ENCODE peak calls at places on chromosomes 6 and 20, in five cellular contexts. One of them, this sample, is unnamed.

GRCh38 chr20:41054463-41055230 is 26.0 kb downstream of the TOP1 start:
- DNase-seq in breast epithelium: no peak
- DNase-seq in IMR-90: no peak
- DNase-seq in upper lobe of left lung: no peak
- DNase-seq in bronchial epithelial cell: no peak
- DNase-seq in this sample: no peak

GRCh38 chr6:118485601-118486550 is 62.2 kb upstream of the PLN start:
- DNase-seq in bronchial epithelial cell: peak; percentile 4
- DNase-seq in IMR-90: peak; percentile 34
- DNase-seq in upper lobe of left lung: no peak
- DNase-seq in breast epithelium: no peak
- DNase-seq in this sample: no peak

GRCh38 chr6:6470112-6470511 is 118.4 kb upstream of the LY86 start:
- DNase-seq in breast epithelium: no peak
- DNase-seq in upper lobe of left lung: no peak
- DNase-seq in bronchial epithelial cell: no peak
- DNase-seq in IMR-90: no peak
- DNase-seq in this sample: no peak

GRCh38 chr6:149336529-149336928 is 19.0 kb downstream of the TAB2 start:
- DNase-seq in bronchial epithelial cell: peak; percentile 86
- DNase-seq in upper lobe of left lung: no peak
- DNase-seq in breast epithelium: no peak
- DNase-seq in IMR-90: no peak
- DNase-seq in this sample: no peak

GRCh38 chr6:25006565-25007001 is 70.8 kb upstream of the RIPOR2 start:
- DNase-seq in IMR-90: no peak
- DNase-seq in breast epithelium: no peak
- DNase-seq in bronchial epithelial cell: peak; percentile 77
- DNase-seq in upper lobe of left lung: peak; percentile 94
- DNase-seq in this sample: no peak

GRCh38 chr20:39338977-39339376 is 376.8 kb downstream of the DHX35 start:
- DNase-seq in IMR-90: no peak
- DNase-seq in upper lobe of left lung: no peak
- DNase-seq in breast epithelium: no peak
- DNase-seq in bronchial epithelial cell: peak; percentile 2
- DNase-seq in this sample: no peak

GRCh38 chr6:161056451-161056850 is 64.9 kb downstream of the MAP3K4 start:
- DNase-seq in bronchial epithelial cell: no peak
- DNase-seq in IMR-90: no peak
- DNase-seq in breast epithelium: no peak
- DNase-seq in upper lobe of left lung: no peak
- DNase-seq in this sample: no peak

GRCh38 chr20:63015147-63015664 is 8.4 kb upstream of the BHLHE23 start:
- DNase-seq in IMR-90: no peak
- DNase-seq in upper lobe of left lung: no peak
- DNase-seq in breast epithelium: no peak
- DNase-seq in bronchial epithelial cell: no peak
- DNase-seq in this sample: no peak

GRCh38 chr20:56409946-56410345 is 2.1 kb upstream of the CASS4 start:
- DNase-seq in IMR-90: no peak
- DNase-seq in upper lobe of left lung: no peak
- DNase-seq in bronchial epithelial cell: no peak
- DNase-seq in breast epithelium: no peak
- DNase-seq in this sample: no peak

GRCh38 chr20:56412473-56412790 is 372 bp downstream of the CASS4 start:
- DNase-seq in breast epithelium: no peak
- DNase-seq in upper lobe of left lung: no peak
- DNase-seq in bronchial epithelial cell: no peak
- DNase-seq in IMR-90: no peak
- DNase-seq in this sample: no peak

GRCh38 chr20:56412949-56413348 is 889 bp downstream of the CASS4 start:
- DNase-seq in bronchial epithelial cell: no peak
- DNase-seq in IMR-90: no peak
- DNase-seq in upper lobe of left lung: no peak
- DNase-seq in breast epithelium: no peak
- DNase-seq in this sample: no peak

GRCh38 chr20:56409521-56409920 is 2.5 kb upstream of the CASS4 start:
- DNase-seq in breast epithelium: no peak
- DNase-seq in bronchial epithelial cell: no peak
- DNase-seq in IMR-90: peak; percentile 94
- DNase-seq in upper lobe of left lung: no peak
- DNase-seq in this sample: no peak

DNA sequence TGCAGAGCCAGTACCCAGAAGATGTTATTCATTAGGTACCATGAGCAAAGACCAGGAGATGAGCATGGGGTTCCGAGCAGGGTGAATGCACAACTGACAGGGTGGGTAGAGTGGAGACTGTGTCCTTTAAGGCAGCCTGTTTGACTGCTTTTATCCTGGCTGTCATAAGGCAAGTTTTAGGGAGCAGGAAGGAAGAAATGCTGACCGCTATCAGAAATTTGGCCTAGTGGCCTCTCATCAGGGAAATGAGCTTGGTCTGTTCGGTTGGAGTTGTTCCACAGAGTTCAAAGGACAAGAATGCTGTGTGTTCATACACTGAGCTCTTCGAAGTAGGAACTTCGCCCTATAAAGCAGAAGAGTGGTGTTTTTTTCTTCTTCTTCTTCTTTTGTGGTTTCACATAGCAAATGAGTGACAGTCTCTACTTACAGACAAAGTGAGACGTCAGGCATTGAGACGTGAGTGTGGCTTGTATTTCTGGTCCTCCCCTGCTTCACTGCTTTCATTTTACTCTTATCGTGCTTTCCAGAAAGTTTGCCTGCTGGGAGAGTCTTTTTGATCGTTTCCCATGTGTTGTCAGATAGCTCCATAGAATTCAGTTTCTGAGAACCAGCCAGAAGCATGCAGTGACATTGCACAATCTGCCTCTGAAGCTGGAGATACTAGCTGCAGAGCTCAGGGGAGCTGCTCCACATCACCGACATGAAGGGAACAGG is at the start of gene CASS4:
- DNase-seq in IMR-90: peak; percentile 89
- DNase-seq in upper lobe of left lung: peak; percentile 57
- DNase-seq in bronchial epithelial cell: no peak
- DNase-seq in breast epithelium: no peak
- DNase-seq in this sample: peak; percentile 59
- TF ChIP-seq CTCF in IMR-90: no peak
- TF ChIP-seq CTCF in upper lobe of left lung: peak; percentile 22
- TF ChIP-seq CTCF in bronchial epithelial cell: no peak
- TF ChIP-seq CTCF in breast epithelium: no peak
- TF ChIP-seq CTCF in this sample: no peak

GRCh38 chr6:109092074-109092473 is 2.6 kb downstream of the SESN1 start:
- DNase-seq in bronchial epithelial cell: no peak
- DNase-seq in IMR-90: no peak
- DNase-seq in upper lobe of left lung: no peak
- DNase-seq in breast epithelium: no peak
- DNase-seq in this sample: no peak
- H3K4me3 ChIP-seq in bronchial epithelial cell: no peak overlapping the region
- H3K4me3 ChIP-seq in IMR-90: no peak overlapping the region
- H3K4me3 ChIP-seq in upper lobe of left lung: peak overlapping the region; percentile 58
- H3K4me3 ChIP-seq in breast epithelium: peak overlapping the region; percentile 66
- H3K4me3 ChIP-seq in this sample: peak overlapping the region; percentile 79

DNA sequence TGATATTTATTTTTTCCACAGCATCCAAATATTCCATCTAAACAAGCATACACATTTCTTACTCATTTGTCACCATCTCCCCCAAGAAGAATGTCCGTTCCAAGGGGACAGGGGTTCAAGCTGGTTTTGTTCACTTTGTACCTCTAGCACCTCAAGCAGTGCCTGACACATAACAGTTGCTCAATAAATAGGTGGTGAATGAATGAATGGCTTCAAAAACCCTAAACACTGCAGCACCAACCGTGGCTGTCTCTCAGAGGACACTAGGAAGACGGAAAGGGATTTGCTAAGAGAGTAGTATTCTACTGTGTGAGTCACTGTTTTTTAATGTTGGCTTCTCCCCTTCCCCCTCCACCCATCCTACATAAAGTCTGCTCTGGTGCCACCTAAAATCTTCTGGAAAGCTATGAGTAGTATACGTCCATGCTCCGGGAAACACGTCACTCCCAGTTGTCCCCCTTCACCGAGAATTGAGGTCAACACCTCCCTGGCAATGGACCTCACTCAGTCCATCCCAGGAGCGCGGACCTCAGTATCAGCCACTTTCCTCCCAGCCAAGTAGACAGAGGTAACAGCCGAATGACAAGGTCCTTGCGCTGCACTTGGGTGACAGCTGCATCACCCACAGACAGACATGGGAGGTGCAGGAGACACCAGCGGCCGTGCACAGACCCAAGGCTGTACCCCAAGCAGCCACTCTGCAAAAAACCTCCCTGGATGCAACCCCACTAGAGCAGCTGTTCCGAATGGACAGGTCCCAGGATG is 107.4 kb downstream of the PREX1 start:
- DNase-seq in bronchial epithelial cell: no peak
- DNase-seq in IMR-90: no peak
- DNase-seq in upper lobe of left lung: no peak
- DNase-seq in breast epithelium: peak; percentile 28
- DNase-seq in this sample: no peak
- TF ChIP-seq CTCF in bronchial epithelial cell: no peak
- TF ChIP-seq CTCF in IMR-90: no peak
- TF ChIP-seq CTCF in upper lobe of left lung: no peak
- TF ChIP-seq CTCF in breast epithelium: no peak
- TF ChIP-seq CTCF in this sample: no peak

GRCh38 chr6:33319939-33320314 is 2.4 kb upstream of the ZBTB22 start:
- DNase-seq in bronchial epithelial cell: no peak
- DNase-seq in breast epithelium: no peak
- DNase-seq in upper lobe of left lung: no peak
- DNase-seq in IMR-90: no peak
- DNase-seq in this sample: no peak

GRCh38 chr6:33321227-33321626 is 3.7 kb upstream of the ZBTB22 start:
- DNase-seq in upper lobe of left lung: no peak
- DNase-seq in bronchial epithelial cell: no peak
- DNase-seq in IMR-90: no peak
- DNase-seq in breast epithelium: no peak
- DNase-seq in this sample: no peak

GRCh38 chr6:33318426-33319073 is 1.0 kb upstream of the ZBTB22 start:
- DNase-seq in IMR-90: no peak
- DNase-seq in breast epithelium: no peak
- DNase-seq in bronchial epithelial cell: no peak
- DNase-seq in upper lobe of left lung: no peak
- DNase-seq in this sample: no peak

GRCh38 chr6:33317668-33318425 is at the start of gene ZBTB22:
- DNase-seq in bronchial epithelial cell: peak; percentile 97
- DNase-seq in IMR-90: peak; percentile 99
- DNase-seq in breast epithelium: peak; percentile 99
- DNase-seq in upper lobe of left lung: peak; percentile 100
- DNase-seq in this sample: peak; percentile 99

GRCh38 chr6:33320315-33321181 is 3.0 kb upstream of the ZBTB22 start:
- DNase-seq in upper lobe of left lung: no peak
- DNase-seq in bronchial epithelial cell: peak; percentile 88
- DNase-seq in breast epithelium: peak; percentile 78
- DNase-seq in IMR-90: peak; percentile 96
- DNase-seq in this sample: peak; percentile 59
- H3K4me3 ChIP-seq in upper lobe of left lung: no peak overlapping the region
- H3K4me3 ChIP-seq in bronchial epithelial cell: no peak overlapping the region
- H3K4me3 ChIP-seq in breast epithelium: no peak overlapping the region
- H3K4me3 ChIP-seq in IMR-90: peak overlapping the region; percentile 25
- H3K4me3 ChIP-seq in this sample: peak overlapping the region; percentile 2

DNA sequence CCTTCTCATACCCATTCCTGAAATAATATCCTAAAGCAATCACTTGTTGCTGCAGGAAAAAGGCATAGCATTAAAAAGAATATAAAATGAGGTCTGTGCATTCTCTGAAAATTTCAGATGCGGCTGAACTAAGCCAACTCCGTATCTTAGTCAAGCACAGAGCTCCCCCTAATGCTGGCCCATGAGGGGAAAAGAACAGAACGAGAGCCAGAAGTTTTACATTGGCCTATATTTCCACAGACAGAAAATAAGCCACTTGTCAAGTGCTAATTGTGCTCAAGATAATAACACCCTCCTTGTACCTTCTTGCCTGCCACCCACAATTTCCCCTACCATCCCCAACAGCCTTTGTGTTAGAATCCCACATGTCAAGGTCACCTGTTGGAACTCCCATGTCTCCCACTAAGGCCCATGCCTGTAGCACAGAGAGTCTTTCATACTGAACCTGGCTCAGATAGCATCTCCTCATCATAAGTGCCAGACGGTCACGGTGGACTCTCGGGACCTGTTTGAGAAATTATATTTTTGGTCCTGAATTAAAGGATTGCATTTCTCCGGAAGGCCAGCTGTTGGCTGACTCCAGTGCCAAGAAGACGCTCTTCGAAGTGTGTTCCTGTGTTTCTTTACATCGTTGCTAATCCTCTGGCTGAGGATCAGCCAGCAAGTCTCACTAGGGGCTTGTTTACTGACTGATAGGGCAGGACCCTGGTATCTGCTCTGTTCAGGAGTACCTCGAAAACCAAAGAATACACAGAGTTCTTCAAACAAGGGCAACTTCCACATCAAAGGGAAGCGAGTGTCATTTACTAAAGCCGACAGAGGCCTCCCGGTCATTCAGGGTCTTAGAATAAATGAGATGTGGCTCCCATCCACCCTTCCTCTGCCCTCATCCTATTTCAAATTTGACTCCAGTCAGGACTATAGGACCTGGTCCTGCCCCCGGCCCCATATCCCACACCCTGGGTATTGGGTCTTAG is 183.4 kb upstream of the FBXL4 start:
- DNase-seq in bronchial epithelial cell: no peak
- DNase-seq in IMR-90: no peak
- DNase-seq in upper lobe of left lung: no peak
- DNase-seq in breast epithelium: no peak
- DNase-seq in this sample: no peak
- TF ChIP-seq CTCF in bronchial epithelial cell: no peak
- TF ChIP-seq CTCF in IMR-90: no peak
- TF ChIP-seq CTCF in upper lobe of left lung: no peak
- TF ChIP-seq CTCF in breast epithelium: no peak
- TF ChIP-seq CTCF in this sample: peak; percentile 23

GRCh38 chr6:39934060-39934757 is at the start of gene MOCS1:
- DNase-seq in bronchial epithelial cell: peak; percentile 36
- DNase-seq in IMR-90: peak; percentile 47
- DNase-seq in breast epithelium: peak; percentile 70
- DNase-seq in upper lobe of left lung: peak; percentile 82
- DNase-seq in this sample: no peak
- H3K4me3 ChIP-seq in bronchial epithelial cell: peak within 1 kb of the TSS; percentile 65
- H3K4me3 ChIP-seq in IMR-90: peak within 1 kb of the TSS; percentile 74
- H3K4me3 ChIP-seq in breast epithelium: peak within 1 kb of the TSS; percentile 74
- H3K4me3 ChIP-seq in upper lobe of left lung: peak within 1 kb of the TSS; percentile 64
- H3K4me3 ChIP-seq in this sample: peak within 1 kb of the TSS; percentile 71

GRCh38 chr6:98834060-98835031 is at the start of gene POU3F2:
- DNase-seq in bronchial epithelial cell: peak; percentile 48
- DNase-seq in upper lobe of left lung: peak; percentile 67
- DNase-seq in breast epithelium: no peak
- DNase-seq in IMR-90: peak; percentile 77
- DNase-seq in this sample: peak; percentile 88
- TF ChIP-seq CTCF in bronchial epithelial cell: no peak
- TF ChIP-seq CTCF in upper lobe of left lung: no peak
- TF ChIP-seq CTCF in breast epithelium: no peak
- TF ChIP-seq CTCF in IMR-90: no peak
- TF ChIP-seq CTCF in this sample: no peak

This sample was measured in astrocyte of the cerebellum.